ENCODE peak calls at places on chromosome 6, in four cellular contexts. G is lower lobe of right lung, M is heart left ventricle, T is fibroblast of lung. B is an unnamed sample.
A peak's percentile ranks its signal among the peaks of the same experiment; 100 is the strongest.

GRCh38 chr6:43737272-43738081 is 32.5 kb upstream of the VEGFA start:
- DNase-seq in T (no peak), G (no peak), M (peak; percentile 49), B (no peak)

GRCh38 chr6:140744648-140745320 is 1370.3 kb upstream of the CITED2 start:
- DNase-seq in M (no peak), G (no peak), T (peak; percentile 86), B (no peak)

GRCh38 chr6:56329296-56330050 is 82.1 kb upstream of the COL21A1 start:
- DNase-seq in G (no peak), M (no peak), T (peak; percentile 81), B (no peak)

GRCh38 chr6:88855521-88856152 is 107.8 kb downstream of the RNGTT start:
- DNase-seq in T (no peak), G (no peak), M (no peak), B (no peak)

GRCh38 chr6:11830520-11830919 is 51.9 kb upstream of the ADTRP start:
- DNase-seq in M (no peak), T (no peak), G (no peak), B (no peak)

GRCh38 chr6:31005249-31006020 is 4.8 kb upstream of the MUC22 start:
- DNase-seq in T (peak; percentile 11), G (peak; percentile 58), M (peak; percentile 26), B (peak; percentile 81)

GRCh38 chr6:159894991-159895390 is 4.2 kb downstream of the MAS1 start:
- DNase-seq in T (no peak), G (no peak), M (no peak), B (no peak)

GRCh38 chr6:42509765-42510164 is 54.1 kb upstream of the UBR2 start:
- DNase-seq in M (no peak), T (no peak), G (no peak), B (no peak)

GRCh38 chr6:129501401-129502051 is 208.5 kb downstream of the ARHGAP18 start:
- DNase-seq in M (peak; percentile 32), T (peak; percentile 99), G (peak; percentile 52), B (peak; percentile 54)

GRCh38 chr6:13927203-13927602 is 2.5 kb downstream of the RNF182 start:
- DNase-seq in M (no peak), T (no peak), G (no peak), B (no peak)

GRCh38 chr6:90440586-90441338 is 144.1 kb upstream of the BACH2 start:
- DNase-seq in G (no peak), T (no peak), M (no peak), B (no peak)

GRCh38 chr6:112457891-112458290 is 110.8 kb downstream of the RFPL4B start:
- DNase-seq in T (peak; percentile 17), M (no peak), G (no peak), B (no peak)

GRCh38 chr6:90295854-90296345 is 743 bp downstream of the BACH2 start:
- DNase-seq in T (peak; percentile 79), G (peak; percentile 58), M (peak; percentile 78), B (peak; percentile 71)

GRCh38 chr6:21201181-21201580 is 392.4 kb upstream of the SOX4 start:
- DNase-seq in G (no peak), T (no peak), M (no peak), B (no peak)

GRCh38 chr6:126112171-126112632 is 125.9 kb downstream of the TRMT11 start:
- DNase-seq in G (no peak), M (no peak), T (peak; percentile 92), B (no peak)
- TF ChIP-seq CTCF in G (no peak), M (no peak), T (no peak), B (no peak)

GRCh38 chr6:37513576-37513975 is 13.9 kb upstream of the CCDC167 start:
- DNase-seq in M (no peak), T (no peak), G (no peak), B (no peak)

GRCh38 chr6:37512400-37512958 is 12.8 kb upstream of the CCDC167 start:
- DNase-seq in T (no peak), M (no peak), G (no peak), B (no peak)

GRCh38 chr6:37514377-37514776 is 14.7 kb upstream of the CCDC167 start:
- DNase-seq in M (no peak), G (no peak), T (peak; percentile 64), B (no peak)

GRCh38 chr6:37511910-37512399 is 12.3 kb upstream of the CCDC167 start:
- DNase-seq in M (no peak), G (no peak), T (no peak), B (no peak)

DNA sequence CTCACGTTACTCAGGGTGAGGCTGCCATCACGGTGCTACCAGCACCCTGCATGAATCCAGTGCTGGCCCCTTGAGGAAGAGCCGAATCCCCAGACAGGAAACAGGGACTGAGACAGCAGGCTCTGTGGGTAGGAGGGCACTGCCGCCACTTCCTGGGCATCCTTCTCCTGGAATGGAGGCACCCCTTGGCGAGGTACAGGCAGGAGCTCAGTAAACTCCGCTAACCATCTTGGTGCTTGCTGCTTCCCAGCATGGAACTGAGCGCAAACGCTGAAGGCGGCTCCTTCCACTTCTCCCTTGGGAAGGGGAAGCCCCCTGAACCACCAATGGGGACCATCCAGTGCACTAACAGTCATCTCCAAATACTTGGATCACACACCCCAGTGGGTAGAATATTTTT is 13.5 kb upstream of the CCDC167 start:
- DNase-seq in G (no peak), M (no peak), T (no peak), B (no peak)
- H3K27me3 ChIP-seq in G (peaks cover 25% of the 10 kb centered on the region), M (peaks cover 30% of the 10 kb centered on the region), T (peaks cover 41% of the 10 kb centered on the region), B (peaks cover 45% of the 10 kb centered on the region)

GRCh38 chr6:137776786-137777185 is 90.3 kb upstream of the TNFAIP3 start:
- DNase-seq in G (no peak), M (no peak), T (no peak), B (no peak)
- TF ChIP-seq CTCF in G (no peak), M (no peak), T (peak; percentile 20), B (no peak)

DNA sequence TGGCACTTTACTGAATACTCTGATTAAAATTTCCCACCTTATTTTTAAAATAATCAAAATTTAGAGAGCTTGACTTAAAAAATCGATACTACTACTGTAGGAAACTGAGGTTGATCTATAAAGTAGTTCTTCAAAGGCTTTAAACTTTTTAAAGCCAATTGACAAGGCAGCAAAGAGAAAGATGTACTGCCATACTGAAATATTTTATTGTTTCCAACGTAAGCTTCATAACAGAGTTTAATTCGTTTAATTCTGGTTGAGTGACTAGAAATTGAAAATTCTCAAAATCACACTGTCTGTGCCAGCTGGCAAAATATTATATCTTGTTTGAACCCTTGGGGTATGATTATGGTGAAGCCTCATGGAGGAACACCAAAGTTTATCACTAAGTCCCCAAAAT is 207.6 kb downstream of the UNC5CL start:
- DNase-seq in G (no peak), T (no peak), M (no peak), B (no peak)
- H3K27me3 ChIP-seq in G (peaks cover 10% of the 10 kb centered on the region), T (no peaks in the 10 kb centered on the region), M (no peaks in the 10 kb centered on the region), B (no peaks in the 10 kb centered on the region)